ENCODE peak calls at places on chromosome 16, in seven cellular contexts. L is upper lobe of right lung; J is astrocyte; Q is CD4-positive, CD25-positive, alpha-beta regulatory T cell; P is adrenal gland; O is esophagus squamous epithelium; G is body of pancreas. K is an unnamed sample.

GRCh38 chr16:50367777-50368409 is 895 bp downstream of the BRD7 start:
- DNase-seq in P (no peak), Q (no peak), J (no peak), L (no peak), G (no peak), O (no peak), K (no peak)

GRCh38 chr16:66472961-66473610 is 46.0 kb downstream of the BEAN1 start:
- DNase-seq in J (no peak), G (no peak), L (no peak), P (no peak), Q (no peak), O (no peak), K (no peak)

GRCh38 chr16:87324411-87325275 is 7.5 kb upstream of the C16orf95 start:
- DNase-seq in G (peak; percentile 39), L (no peak), J (no peak), O (no peak), Q (peak; percentile 48), P (peak; percentile 40), K (peak; percentile 76)

GRCh38 chr16:9124444-9124843 is 33.0 kb downstream of the HAPSTR1 start:
- DNase-seq in L (no peak), P (no peak), J (no peak), O (no peak), G (no peak), Q (no peak), K (no peak)

GRCh38 chr16:47613251-47613650 is 152.1 kb downstream of the PHKB start:
- DNase-seq in P (no peak), O (no peak), J (no peak), L (no peak), G (no peak), Q (no peak), K (no peak)

GRCh38 chr16:73002836-73003235 is 45.1 kb downstream of the ZFHX3 start:
- DNase-seq in L (no peak), J (peak; percentile 72), P (no peak), Q (no peak), O (no peak), G (no peak), K (no peak)

GRCh38 chr16:59459811-59460210 is 725.7 kb upstream of the GOT2 start:
- DNase-seq in P (no peak), L (no peak), J (peak; percentile 34), G (no peak), O (no peak), Q (no peak), K (no peak)

GRCh38 chr16:48366165-48367093 is 18.8 kb downstream of the SIAH1 start:
- DNase-seq in P (peak; percentile 43), L (no peak), G (peak; percentile 45), O (no peak), J (peak; percentile 93), Q (peak; percentile 82), K (no peak)

GRCh38 chr16:58042886-58043515 is 17.4 kb downstream of the MMP15 start:
- DNase-seq in Q (no peak), O (no peak), L (no peak), P (no peak), J (no peak), G (no peak), K (no peak)

GRCh38 chr16:71900336-71900735 is 5.0 kb downstream of the IST1 start:
- DNase-seq in L (no peak), O (no peak), G (no peak), P (no peak), J (no peak), Q (no peak), K (peak; percentile 37)

GRCh38 chr16:57615813-57616212 is 12.6 kb upstream of the ADGRG1 start:
- DNase-seq in L (peak; percentile 32), O (no peak), G (no peak), Q (no peak), P (no peak), J (no peak), K (no peak)

GRCh38 chr16:14539631-14540030 is 90.4 kb downstream of the PARN start:
- DNase-seq in J (peak; percentile 68), L (no peak), O (no peak), G (no peak), Q (no peak), P (no peak), K (no peak)

GRCh38 chr16:11619327-11619851 is 32.7 kb upstream of the LITAF start:
- DNase-seq in P (peak; percentile 51), L (no peak), J (no peak), Q (peak; percentile 85), G (no peak), O (no peak), K (no peak)

DNA sequence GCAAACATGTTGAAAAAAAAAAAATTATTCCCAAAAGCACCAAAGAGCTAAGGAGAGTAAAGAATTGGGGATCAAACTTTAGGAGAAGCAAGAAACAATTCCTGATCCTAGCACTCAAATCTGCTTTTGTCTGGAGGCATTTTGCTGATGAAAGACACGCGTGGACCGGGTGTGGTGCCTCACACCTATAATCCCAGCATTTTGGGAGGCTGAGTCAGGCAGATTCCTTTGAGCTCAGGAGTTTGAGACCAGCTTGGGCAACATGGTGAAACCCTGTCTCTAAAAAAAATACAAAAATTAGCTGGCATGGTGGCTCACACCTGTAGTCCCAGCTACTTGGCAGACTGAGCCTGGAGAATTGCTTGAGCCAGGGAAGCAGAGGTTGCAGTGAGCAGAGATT is 35.4 kb downstream of the ZFP90 start:
- DNase-seq in O (no peak), G (no peak), Q (no peak), L (no peak), J (no peak), P (no peak), K (no peak)
- H3K9me3 ChIP-seq in O (peaks cover 53% of the 10 kb centered on the region), G (peaks cover 35% of the 10 kb centered on the region), Q (peaks cover 96% of the 10 kb centered on the region), L (peaks cover 80% of the 10 kb centered on the region), J (peaks cover 23% of the 10 kb centered on the region), P (no peaks in the 10 kb centered on the region), K (peaks cover 30% of the 10 kb centered on the region)

GRCh38 chr16:23382279-23382678 is 70.7 kb downstream of the COG7 start:
- DNase-seq in P (no peak), L (no peak), O (no peak), J (no peak), Q (no peak), G (no peak), K (no peak)
- H3K27ac ChIP-seq in P (no peak overlapping the region), L (no peak overlapping the region), O (no peak overlapping the region), J (no peak overlapping the region), Q (no peak overlapping the region), G (no peak overlapping the region), K (no peak overlapping the region)

GRCh38 chr16:75281826-75282225 is 30.4 kb upstream of the BCAR1 start:
- DNase-seq in G (no peak), O (no peak), P (no peak), L (no peak), Q (no peak), J (no peak), K (no peak)
- H3K27me3 ChIP-seq in G (no peaks in the 10 kb centered on the region), O (no peaks in the 10 kb centered on the region), P (no peaks in the 10 kb centered on the region), L (no peaks in the 10 kb centered on the region), Q (no peaks in the 10 kb centered on the region), J (no peaks in the 10 kb centered on the region), K (no peaks in the 10 kb centered on the region)

DNA sequence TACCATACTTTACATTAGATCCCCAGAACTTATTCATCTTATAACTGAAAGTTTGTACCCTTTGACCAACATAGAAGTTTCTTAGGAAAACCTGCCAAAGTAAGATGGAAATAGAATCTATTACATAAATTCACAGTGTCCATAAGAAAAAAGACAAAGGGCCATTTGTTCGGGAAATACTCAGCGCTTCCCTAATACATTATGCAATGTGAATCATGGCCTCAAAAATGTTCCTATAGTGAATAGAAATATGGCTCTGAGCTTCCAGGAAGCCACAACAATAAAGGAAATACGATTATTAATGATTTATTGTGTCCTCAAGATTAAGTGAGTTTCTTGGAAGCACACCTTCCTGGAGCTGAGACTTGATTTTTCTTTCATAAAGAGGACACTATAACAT is 51.5 kb downstream of the GPRC5B start:
- DNase-seq in J (peak; percentile 29), G (no peak), Q (no peak), P (no peak), L (no peak), O (no peak), K (no peak)
- H3K9me3 ChIP-seq in J (no peaks in the 10 kb centered on the region), G (no peaks in the 10 kb centered on the region), Q (no peaks in the 10 kb centered on the region), P (no peaks in the 10 kb centered on the region), L (no peaks in the 10 kb centered on the region), O (no peaks in the 10 kb centered on the region), K (no peaks in the 10 kb centered on the region)

GRCh38 chr16:83603981-83604570 is 203.7 kb upstream of the HSBP1 start:
- DNase-seq in G (no peak), L (no peak), J (no peak), O (no peak), Q (no peak), P (no peak), K (no peak)
- H3K27ac ChIP-seq in G (no peak overlapping the region), L (no peak overlapping the region), J (no peak overlapping the region), O (no peak overlapping the region), Q (no peak overlapping the region), P (no peak overlapping the region), K (no peak overlapping the region)

DNA sequence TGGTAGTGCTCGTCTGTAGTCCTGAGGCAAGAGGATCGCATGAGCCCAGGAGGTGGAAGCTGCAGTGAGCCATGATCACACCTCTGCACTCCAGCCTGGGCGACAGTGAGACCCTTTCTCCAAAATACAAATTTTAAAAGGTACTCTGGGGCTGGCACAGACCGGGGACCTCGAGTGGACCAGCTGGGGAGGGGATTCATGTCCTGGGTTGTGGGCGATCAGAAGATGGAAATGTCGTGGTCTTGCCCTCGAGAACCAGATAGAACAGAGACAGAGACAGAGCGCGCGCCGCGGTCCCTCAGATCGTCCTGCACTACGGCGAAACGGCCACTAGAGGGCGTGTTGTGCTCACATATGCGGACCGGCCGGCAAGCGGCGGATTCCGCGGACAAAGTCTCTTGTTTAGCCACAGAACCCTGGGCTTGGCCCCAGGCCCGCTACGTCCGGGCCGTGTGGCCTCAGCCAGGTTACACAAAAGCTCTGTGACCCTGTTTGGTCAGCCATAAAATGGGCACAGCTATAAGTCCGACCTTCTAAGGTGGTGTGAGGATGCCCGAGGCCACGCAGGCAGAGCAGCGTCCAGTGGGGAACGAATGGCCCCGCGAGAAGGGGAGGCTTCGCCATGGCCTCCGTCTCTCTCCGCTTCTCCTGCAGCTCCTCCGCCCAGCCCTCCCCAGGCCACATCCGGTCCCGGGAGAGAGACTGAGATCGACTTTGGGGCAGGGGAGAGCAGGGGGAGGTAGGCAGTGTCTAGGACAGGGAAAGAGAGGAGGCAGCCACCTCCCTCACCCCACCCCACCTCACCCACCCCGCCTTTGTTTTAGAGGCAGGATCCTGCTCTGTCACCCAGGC is 14.6 kb upstream of the SBK1 start:
- DNase-seq in L (peak; percentile 91), P (peak; percentile 83), J (peak; percentile 34), G (peak; percentile 85), Q (peak; percentile 83), O (peak; percentile 59), K (peak; percentile 93)
- H3K27me3 ChIP-seq in L (peaks cover 21% of the 10 kb centered on the region), P (no peaks in the 10 kb centered on the region), J (peaks cover 5% of the 10 kb centered on the region), G (peaks cover 3% of the 10 kb centered on the region), Q (no peaks in the 10 kb centered on the region), O (peaks cover 54% of the 10 kb centered on the region), K (no peaks in the 10 kb centered on the region)